ENCODE peak calls at places on chromosomes 5 and 9, in seven cellular contexts. V, A, N, B, E, M and D are unnamed samples.

GRCh38 chr9:124099860-124100259 is 88.3 kb downstream of the LHX2 start:
- DNase-seq in V (no peak), A (no peak), N (no peak), B (no peak), E (no peak), M (no peak), D (no peak)

GRCh38 chr5:113060410-113061025 is 83.9 kb downstream of the DCP2 start:
- DNase-seq in V (no peak), A (no peak), N (no peak), B (no peak), E (no peak), M (no peak), D (no peak)

GRCh38 chr9:116149844-116150243 is 3.7 kb upstream of the PAPPA start:
- DNase-seq in V (no peak), A (peak), N (peak), B (no peak), E (peak), M (peak), D (no peak)

GRCh38 chr9:137694962-137695875 is 76.4 kb downstream of the EHMT1 start:
- DNase-seq in V (peak), A (peak), N (peak), B (peak), E (peak), M (no peak), D (no peak)

GRCh38 chr5:73363911-73364730 is 84.5 kb downstream of the FOXD1 start:
- DNase-seq in V (no peak), A (no peak), N (no peak), B (no peak), E (no peak), M (no peak), D (peak)

GRCh38 chr9:21611896-21612295 is 129.8 kb upstream of the IFNE start:
- DNase-seq in V (no peak), A (no peak), N (no peak), B (no peak), E (no peak), M (peak), D (no peak)

GRCh38 chr5:137595680-137596079 is 96.6 kb upstream of the SPOCK1 start:
- DNase-seq in V (no peak), A (no peak), N (no peak), B (no peak), E (no peak), M (no peak), D (no peak)

GRCh38 chr9:36486933-36487481 is 85.7 kb upstream of the MELK start:
- DNase-seq in V (peak), A (peak), N (peak), B (peak), E (peak), M (peak), D (peak)

GRCh38 chr5:33313150-33313549 is 127.6 kb upstream of the TARS1 start:
- DNase-seq in V (peak), A (peak), N (peak), B (no peak), E (no peak), M (no peak), D (peak)

GRCh38 chr5:178350361-178351220 is 118.0 kb upstream of the PHYKPL start:
- DNase-seq in V (no peak), A (no peak), N (no peak), B (no peak), E (no peak), M (no peak), D (no peak)

GRCh38 chr5:85462957-85463356 is 1078.3 kb upstream of the EDIL3 start:
- DNase-seq in V (no peak), A (no peak), N (no peak), B (no peak), E (no peak), M (no peak), D (no peak)